ENCODE peak calls at places on chromosomes 16 and 17, in nine cellular contexts. A is hepatocyte, O is heart right ventricle, F is lung, R is tibial artery, T is SK-N-SH, G is gastrocnemius medialis, I is NB4, N is neural crest cell. B is an unnamed sample.

GRCh38 chr17:67157732-67158639 is 87.0 kb downstream of the HELZ start:
- DNase-seq in A (peak), O (no peak), F (no peak), R (no peak), T (peak), G (no peak), I (peak), N (no peak), B (no peak)

GRCh38 chr17:36461330-36462110 is 25.0 kb upstream of the ZNHIT3 start:
- DNase-seq in A (no peak), O (no peak), F (no peak), R (no peak), T (no peak), G (no peak), I (no peak), N (no peak), B (no peak)

GRCh38 chr17:51683291-51683690 is 422.9 kb downstream of the UTP18 start:
- DNase-seq in A (no peak), O (no peak), F (no peak), R (no peak), T (no peak), G (no peak), I (no peak), N (no peak), B (no peak)

GRCh38 chr17:40320771-40321501 is 12.0 kb downstream of the RARA start:
- DNase-seq in A (no peak), O (peak), F (peak), R (peak), T (no peak), G (peak), I (no peak), N (no peak), B (no peak)

GRCh38 chr16:86891121-86891520 is 312.8 kb downstream of the FOXL1 start:
- DNase-seq in A (no peak), O (no peak), F (no peak), R (no peak), T (no peak), G (no peak), I (no peak), N (no peak), B (no peak)

GRCh38 chr17:74637912-74638311 is 14.4 kb upstream of the CD300E start:
- DNase-seq in A (no peak), O (no peak), F (no peak), R (peak), T (no peak), G (no peak), I (peak), N (no peak), B (no peak)

GRCh38 chr16:57150682-57151330 is 35.0 kb downstream of the PSME3IP1 start:
- DNase-seq in A (no peak), O (no peak), F (no peak), R (no peak), T (no peak), G (no peak), I (no peak), N (no peak), B (no peak)

GRCh38 chr17:64032081-64032480 is 11.6 kb upstream of the ICAM2 start:
- DNase-seq in A (no peak), O (no peak), F (no peak), R (no peak), T (no peak), G (no peak), I (no peak), N (no peak), B (no peak)

GRCh38 chr17:76179496-76180467 is 38.7 kb upstream of the FOXJ1 start:
- DNase-seq in A (no peak), O (no peak), F (no peak), R (no peak), T (no peak), G (no peak), I (peak), N (no peak), B (no peak)

GRCh38 chr17:19833914-19834313 is 33.8 kb downstream of the ULK2 start:
- DNase-seq in A (no peak), O (no peak), F (no peak), R (no peak), T (no peak), G (no peak), I (no peak), N (no peak), B (no peak)

GRCh38 chr17:8051831-8052230 is 13.0 kb downstream of the ALOX15B start:
- DNase-seq in A (no peak), O (no peak), F (no peak), R (peak), T (no peak), G (no peak), I (no peak), N (no peak), B (no peak)

GRCh38 chr17:4706121-4706520 is 2.2 kb upstream of the PELP1 start:
- DNase-seq in A (no peak), O (no peak), F (no peak), R (no peak), T (no peak), G (no peak), I (no peak), N (no peak), B (no peak)

GRCh38 chr17:48570325-48571023 is 7.7 kb downstream of the HOXB4 start:
- DNase-seq in A (no peak), O (no peak), F (no peak), R (no peak), T (no peak), G (no peak), I (no peak), N (no peak), B (no peak)

GRCh38 chr16:28311913-28312312 is 19.6 kb downstream of the SBK1 start:
- DNase-seq in A (no peak), O (no peak), F (no peak), R (no peak), T (no peak), G (no peak), I (no peak), N (no peak), B (no peak)

GRCh38 chr17:50272711-50273653 is 1.3 kb upstream of the TMEM92 start:
- DNase-seq in A (peak), O (peak), F (no peak), R (peak), T (peak), G (no peak), I (peak), N (peak), B (no peak)

GRCh38 chr17:29292071-29292991 is 1.6 kb downstream of the NUFIP2 start:
- DNase-seq in A (peak), O (peak), F (peak), R (peak), T (peak), G (peak), I (peak), N (peak), B (no peak)

GRCh38 chr16:64390102-64390501 is 731.8 kb downstream of the CDH11 start:
- DNase-seq in A (no peak), O (no peak), F (no peak), R (no peak), T (no peak), G (no peak), I (no peak), N (no peak), B (no peak)

GRCh38 chr17:44000141-44000860 is 4.1 kb upstream of the NAGS start:
- DNase-seq in A (no peak), O (no peak), F (no peak), R (no peak), T (peak), G (no peak), I (no peak), N (no peak), B (no peak)

GRCh38 chr16:84286568-84287220 is 8.0 kb upstream of the WFDC1 start:
- DNase-seq in A (peak), O (peak), F (peak), R (peak), T (no peak), G (no peak), I (no peak), N (no peak), B (no peak)

GRCh38 chr17:68698761-68699160 is 97.6 kb upstream of the FAM20A start:
- DNase-seq in A (peak), O (no peak), F (no peak), R (no peak), T (no peak), G (peak), I (peak), N (no peak), B (no peak)

GRCh38 chr16:33877-34707 is 19.3 kb downstream of the POLR3K start:
- DNase-seq in A (no peak), O (no peak), F (no peak), R (no peak), T (no peak), G (no peak), I (no peak), N (no peak), B (no peak)

GRCh38 chr16:80611171-80611929 is 70.6 kb downstream of the DYNLRB2 start:
- DNase-seq in A (no peak), O (no peak), F (no peak), R (peak), T (no peak), G (no peak), I (no peak), N (no peak), B (no peak)

GRCh38 chr16:16022683-16023064 is 73.3 kb downstream of the ABCC1 start:
- DNase-seq in A (no peak), O (no peak), F (no peak), R (no peak), T (no peak), G (no peak), I (no peak), N (no peak), B (no peak)

GRCh38 chr16:77531741-77532140 is 96.9 kb upstream of the ADAMTS18 start:
- DNase-seq in A (peak), O (no peak), F (no peak), R (no peak), T (no peak), G (no peak), I (no peak), N (no peak), B (no peak)

GRCh38 chr16:70331588-70332358 is 14.9 kb upstream of the DDX19A start:
- DNase-seq in A (no peak), O (no peak), F (no peak), R (no peak), T (no peak), G (peak), I (no peak), N (peak), B (no peak)
- TF ChIP-seq CTCF in A (peak), O (peak), F (no peak), R (peak), T (peak), G (peak), I (peak), N (peak), B (peak)

GRCh38 chr16:13772782-13773181 is 147.2 kb upstream of the ERCC4 start:
- DNase-seq in A (no peak), O (no peak), F (no peak), R (no peak), T (no peak), G (no peak), I (no peak), N (no peak), B (no peak)

GRCh38 chr16:13766334-13766733 is 153.6 kb upstream of the ERCC4 start:
- DNase-seq in A (no peak), O (no peak), F (no peak), R (no peak), T (no peak), G (no peak), I (no peak), N (no peak), B (no peak)

GRCh38 chr16:13770436-13770835 is 149.5 kb upstream of the ERCC4 start:
- DNase-seq in A (no peak), O (no peak), F (no peak), R (no peak), T (no peak), G (no peak), I (no peak), N (no peak), B (no peak)

DNA sequence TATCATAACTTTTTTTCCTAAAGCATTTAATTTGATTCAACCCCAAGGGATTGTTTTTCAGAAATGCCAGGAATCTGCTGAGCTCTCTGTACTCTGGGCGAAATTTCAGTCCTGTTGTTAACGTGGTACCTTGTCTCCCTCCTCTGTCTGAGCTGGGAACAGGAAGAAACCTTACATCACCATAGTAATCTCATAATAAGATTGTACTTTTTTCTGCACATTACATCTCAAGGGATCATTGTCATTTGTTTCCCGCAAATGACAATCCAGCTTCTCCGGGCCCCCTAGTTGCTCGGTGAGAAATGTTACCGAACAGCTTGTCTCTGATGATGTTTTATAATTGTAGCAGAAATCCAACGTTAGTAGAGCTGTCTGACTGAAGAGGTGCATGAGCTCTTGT is 152.7 kb upstream of the ERCC4 start:
- DNase-seq in A (peak), O (no peak), F (no peak), R (no peak), T (no peak), G (no peak), I (no peak), N (no peak), B (no peak)
- TF ChIP-seq CTCF in A (peak), O (peak), F (no peak), R (peak), T (no peak), G (no peak), I (no peak), N (peak), B (no peak)

GRCh38 chr17:42565523-42566214 is 1.2 kb upstream of the MLX start:
- DNase-seq in A (no peak), O (no peak), F (no peak), R (no peak), T (no peak), G (no peak), I (no peak), N (no peak), B (no peak)
- TF ChIP-seq CTCF in A (no peak), O (no peak), F (no peak), R (no peak), T (no peak), G (no peak), I (no peak), N (no peak), B (no peak)

GRCh38 chr17:79186406-79186805 is 111.8 kb downstream of the ENGASE start:
- DNase-seq in A (no peak), O (no peak), F (no peak), R (no peak), T (no peak), G (no peak), I (no peak), N (no peak), B (no peak)

GRCh38 chr17:79187186-79187585 is 112.6 kb downstream of the ENGASE start:
- DNase-seq in A (no peak), O (no peak), F (no peak), R (no peak), T (no peak), G (no peak), I (no peak), N (no peak), B (no peak)

GRCh38 chr17:79189264-79189663 is 114.6 kb downstream of the ENGASE start:
- DNase-seq in A (no peak), O (no peak), F (no peak), R (no peak), T (no peak), G (no peak), I (no peak), N (no peak), B (no peak)

GRCh38 chr17:79188048-79188447 is 113.4 kb downstream of the ENGASE start:
- DNase-seq in A (peak), O (no peak), F (no peak), R (no peak), T (peak), G (no peak), I (peak), N (peak), B (no peak)

GRCh38 chr17:79188679-79189078 is 114.1 kb downstream of the ENGASE start:
- DNase-seq in A (no peak), O (no peak), F (no peak), R (no peak), T (no peak), G (no peak), I (no peak), N (no peak), B (no peak)
- TF ChIP-seq CTCF in A (no peak), O (no peak), F (no peak), R (no peak), T (no peak), G (no peak), I (no peak), N (no peak), B (no peak)

GRCh38 chr17:62780273-62780672 is 27.8 kb downstream of the MARCHF10 start:
- DNase-seq in A (no peak), O (peak), F (peak), R (no peak), T (no peak), G (peak), I (no peak), N (no peak), B (no peak)
- TF ChIP-seq CTCF in A (no peak), O (no peak), F (no peak), R (no peak), T (no peak), G (no peak), I (no peak), N (no peak), B (no peak)

GRCh38 chr17:3692346-3692745 is 3.6 kb downstream of the P2RX5 start:
- DNase-seq in A (no peak), O (no peak), F (no peak), R (no peak), T (no peak), G (no peak), I (no peak), N (no peak), B (no peak)
- TF ChIP-seq CTCF in A (no peak), O (peak), F (no peak), R (no peak), T (peak), G (no peak), I (peak), N (no peak), B (no peak)

GRCh38 chr17:73172252-73172651 is 7.4 kb downstream of the SSTR2 start:
- DNase-seq in A (no peak), O (no peak), F (no peak), R (no peak), T (no peak), G (no peak), I (no peak), N (no peak), B (no peak)
- TF ChIP-seq CTCF in A (no peak), O (no peak), F (no peak), R (no peak), T (no peak), G (no peak), I (no peak), N (no peak), B (no peak)

GRCh38 chr16:69132424-69133252 is at the start of the genes CHTF8 and UTP4:
- DNase-seq in A (peak), O (peak), F (peak), R (peak), T (peak), G (peak), I (peak), N (peak), B (peak)

GRCh38 chr16:69130461-69130860 is 1.9 kb downstream of the CHTF8 start:
- DNase-seq in A (no peak), O (no peak), F (no peak), R (no peak), T (no peak), G (no peak), I (no peak), N (no peak), B (no peak)

GRCh38 chr16:69133555-69133954 is 1.1 kb downstream of the UTP4 start:
- DNase-seq in A (no peak), O (no peak), F (no peak), R (no peak), T (no peak), G (no peak), I (no peak), N (no peak), B (no peak)

GRCh38 chr16:69131167-69131748 is 1.1 kb downstream of the CHTF8 start:
- DNase-seq in A (peak), O (no peak), F (no peak), R (no peak), T (peak), G (no peak), I (peak), N (no peak), B (no peak)

DNA sequence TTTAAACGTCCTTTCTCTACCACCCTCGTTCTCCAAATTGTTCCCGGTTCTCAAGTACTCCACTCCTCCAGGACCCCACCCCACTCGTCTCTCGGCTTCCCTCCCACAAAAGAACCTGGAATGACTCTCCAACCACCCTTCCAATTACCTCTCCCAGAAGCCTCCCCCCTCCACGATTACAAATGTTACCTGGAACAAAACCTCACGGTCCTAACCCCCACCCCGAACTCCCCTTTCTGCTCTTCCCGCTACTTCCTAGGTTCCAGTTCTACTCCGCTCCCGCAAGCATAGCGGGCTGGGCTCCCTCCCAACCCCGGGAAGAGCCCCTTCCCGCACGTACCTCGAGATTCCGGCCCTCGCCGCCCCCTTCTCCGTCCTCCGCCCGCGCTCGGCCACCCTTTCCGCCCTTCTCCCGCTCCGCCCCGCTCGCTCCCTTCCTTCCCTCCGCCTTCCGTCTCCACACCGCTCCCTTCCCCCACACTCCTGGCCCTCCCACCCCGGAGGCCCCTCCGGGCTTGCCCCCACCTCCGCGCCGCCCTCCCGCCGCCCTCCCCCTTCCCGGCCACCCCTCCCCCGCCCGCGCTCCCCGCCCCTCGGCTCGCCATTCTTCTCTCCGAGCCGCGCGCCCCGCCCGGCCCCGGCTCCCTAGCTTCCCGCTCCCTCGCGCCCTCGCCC is 502 bp downstream of the CHTF8 start:
- DNase-seq in A (peak), O (peak), F (peak), R (peak), T (peak), G (peak), I (peak), N (peak), B (peak)
- TF ChIP-seq CTCF in A (no peak), O (no peak), F (no peak), R (no peak), T (no peak), G (no peak), I (no peak), N (no peak), B (no peak)